ENCODE peak calls at places on chromosomes 2 and 18, in five cellular contexts. One of them, this sample, is unnamed.

GRCh38 chr2:118224888-118225264 is 136.6 kb downstream of the INSIG2 start:
- DNase-seq in keratinocyte: no peak
- DNase-seq in Karpas-422: no peak
- DNase-seq in MM.1S: no peak
- DNase-seq in IMR-90: no peak
- DNase-seq in this sample: no peak

GRCh38 chr2:62071126-62071598 is 124.8 kb upstream of the B3GNT2 start:
- DNase-seq in keratinocyte: no peak
- DNase-seq in IMR-90: no peak
- DNase-seq in MM.1S: no peak
- DNase-seq in Karpas-422: no peak
- DNase-seq in this sample: no peak

GRCh38 chr2:173708757-173709156 is 256.4 kb downstream of the SP3 start:
- DNase-seq in keratinocyte: no peak
- DNase-seq in IMR-90: peak
- DNase-seq in MM.1S: no peak
- DNase-seq in Karpas-422: no peak
- DNase-seq in this sample: no peak

GRCh38 chr2:109335586-109336266 is 206.7 kb downstream of the SH3RF3 start:
- DNase-seq in keratinocyte: no peak
- DNase-seq in Karpas-422: no peak
- DNase-seq in MM.1S: peak
- DNase-seq in IMR-90: peak
- DNase-seq in this sample: peak

GRCh38 chr18:45830917-45831316 is 5.4 kb downstream of the SIGLEC15 start:
- DNase-seq in IMR-90: no peak
- DNase-seq in Karpas-422: no peak
- DNase-seq in MM.1S: no peak
- DNase-seq in keratinocyte: no peak
- DNase-seq in this sample: no peak

GRCh38 chr2:241775223-241776177 is 1.1 kb upstream of the GAL3ST2 start:
- DNase-seq in Karpas-422: no peak
- DNase-seq in IMR-90: no peak
- DNase-seq in keratinocyte: no peak
- DNase-seq in MM.1S: no peak
- DNase-seq in this sample: peak

GRCh38 chr18:58952871-58953270 is 88.2 kb downstream of the ZNF532 start:
- DNase-seq in keratinocyte: no peak
- DNase-seq in Karpas-422: no peak
- DNase-seq in IMR-90: no peak
- DNase-seq in MM.1S: no peak
- DNase-seq in this sample: no peak

GRCh38 chr2:67952066-67952465 is 110.7 kb downstream of the C1D start:
- DNase-seq in IMR-90: no peak
- DNase-seq in keratinocyte: no peak
- DNase-seq in MM.1S: peak
- DNase-seq in Karpas-422: no peak
- DNase-seq in this sample: no peak

GRCh38 chr2:18046558-18046957 is 168.1 kb downstream of the KCNS3 start:
- DNase-seq in IMR-90: peak
- DNase-seq in keratinocyte: no peak
- DNase-seq in Karpas-422: no peak
- DNase-seq in MM.1S: no peak
- DNase-seq in this sample: no peak

GRCh38 chr2:43161650-43162542 is 64.5 kb downstream of the ZFP36L2 start:
- DNase-seq in IMR-90: no peak
- DNase-seq in MM.1S: no peak
- DNase-seq in keratinocyte: no peak
- DNase-seq in Karpas-422: no peak
- DNase-seq in this sample: no peak

GRCh38 chr2:160308915-160309314 is 108.8 kb upstream of the ITGB6 start:
- DNase-seq in keratinocyte: peak
- DNase-seq in IMR-90: peak
- DNase-seq in Karpas-422: no peak
- DNase-seq in MM.1S: no peak
- DNase-seq in this sample: no peak

GRCh38 chr2:112680666-112681101 is 34.9 kb downstream of the SLC20A1 start:
- DNase-seq in Karpas-422: no peak
- DNase-seq in MM.1S: no peak
- DNase-seq in IMR-90: no peak
- DNase-seq in keratinocyte: no peak
- DNase-seq in this sample: no peak

GRCh38 chr2:115163572-115163971 is 721.1 kb downstream of the DPP10 start:
- DNase-seq in Karpas-422: no peak
- DNase-seq in MM.1S: no peak
- DNase-seq in IMR-90: no peak
- DNase-seq in keratinocyte: no peak
- DNase-seq in this sample: no peak

GRCh38 chr2:96143231-96143847 is 1.9 kb downstream of the DUSP2 start:
- DNase-seq in MM.1S: no peak
- DNase-seq in keratinocyte: no peak
- DNase-seq in Karpas-422: no peak
- DNase-seq in IMR-90: no peak
- DNase-seq in this sample: no peak

GRCh38 chr2:225581906-225582305 is 182.4 kb downstream of the NYAP2 start:
- DNase-seq in Karpas-422: no peak
- DNase-seq in IMR-90: no peak
- DNase-seq in MM.1S: no peak
- DNase-seq in keratinocyte: no peak
- DNase-seq in this sample: no peak

GRCh38 chr2:84022810-84023431 is 436.2 kb downstream of the SUCLG1 start:
- DNase-seq in MM.1S: peak
- DNase-seq in IMR-90: peak
- DNase-seq in Karpas-422: peak
- DNase-seq in keratinocyte: peak
- DNase-seq in this sample: peak

GRCh38 chr2:237601453-237602116 is 11.1 kb upstream of the RAB17 start:
- DNase-seq in IMR-90: no peak
- DNase-seq in keratinocyte: no peak
- DNase-seq in Karpas-422: no peak
- DNase-seq in MM.1S: no peak
- DNase-seq in this sample: no peak

GRCh38 chr2:81412681-81413080 is 1108.1 kb upstream of the LRRTM1 start:
- DNase-seq in MM.1S: no peak
- DNase-seq in Karpas-422: no peak
- DNase-seq in IMR-90: no peak
- DNase-seq in keratinocyte: no peak
- DNase-seq in this sample: no peak

GRCh38 chr18:65938592-65939372 is 188.0 kb downstream of the CDH7 start:
- DNase-seq in Karpas-422: peak
- DNase-seq in keratinocyte: no peak
- DNase-seq in IMR-90: no peak
- DNase-seq in MM.1S: peak
- DNase-seq in this sample: peak

GRCh38 chr2:47264686-47265085 is 109.6 kb upstream of the STPG4 start:
- DNase-seq in keratinocyte: no peak
- DNase-seq in Karpas-422: no peak
- DNase-seq in MM.1S: no peak
- DNase-seq in IMR-90: no peak
- DNase-seq in this sample: no peak

GRCh38 chr2:124267821-124268220 is 242.7 kb downstream of the CNTNAP5 start:
- DNase-seq in keratinocyte: no peak
- DNase-seq in MM.1S: no peak
- DNase-seq in IMR-90: peak
- DNase-seq in Karpas-422: peak
- DNase-seq in this sample: no peak

GRCh38 chr18:32893915-32894314 is 121.1 kb upstream of the KLHL14 start:
- DNase-seq in MM.1S: no peak
- DNase-seq in keratinocyte: no peak
- DNase-seq in IMR-90: no peak
- DNase-seq in Karpas-422: peak
- DNase-seq in this sample: no peak

GRCh38 chr18:62950246-62950645 is 234.9 kb downstream of the PHLPP1 start:
- DNase-seq in MM.1S: no peak
- DNase-seq in Karpas-422: no peak
- DNase-seq in keratinocyte: no peak
- DNase-seq in IMR-90: no peak
- DNase-seq in this sample: no peak

GRCh38 chr18:10194592-10194991 is 259.8 kb upstream of the APCDD1 start:
- DNase-seq in Karpas-422: peak
- DNase-seq in keratinocyte: no peak
- DNase-seq in MM.1S: no peak
- DNase-seq in IMR-90: no peak
- DNase-seq in this sample: no peak

GRCh38 chr2:179711375-179711774 is 150.0 kb downstream of the ZNF385B start:
- DNase-seq in keratinocyte: peak
- DNase-seq in MM.1S: no peak
- DNase-seq in Karpas-422: no peak
- DNase-seq in IMR-90: no peak
- DNase-seq in this sample: no peak

GRCh38 chr2:235577404-235578330 is 83.8 kb downstream of the AGAP1 start:
- DNase-seq in MM.1S: no peak
- DNase-seq in IMR-90: peak
- DNase-seq in keratinocyte: no peak
- DNase-seq in Karpas-422: no peak
- DNase-seq in this sample: no peak

GRCh38 chr2:236879416-236879963 is 206.2 kb upstream of the COPS8 start:
- DNase-seq in MM.1S: no peak
- DNase-seq in keratinocyte: no peak
- DNase-seq in Karpas-422: no peak
- DNase-seq in IMR-90: no peak
- DNase-seq in this sample: no peak

GRCh38 chr2:132668986-132669853 is 785 bp downstream of the LYPD1 start:
- DNase-seq in IMR-90: no peak
- DNase-seq in Karpas-422: no peak
- DNase-seq in keratinocyte: no peak
- DNase-seq in MM.1S: no peak
- DNase-seq in this sample: no peak
- H2AFZ ChIP-seq in IMR-90: peak
- H2AFZ ChIP-seq in Karpas-422: no peak
- H2AFZ ChIP-seq in keratinocyte: no peak
- H2AFZ ChIP-seq in MM.1S: no peak
- H2AFZ ChIP-seq in this sample: no peak

GRCh38 chr2:190528521-190529001 is 6.0 kb downstream of the NEMP2 start:
- DNase-seq in Karpas-422: peak
- DNase-seq in MM.1S: no peak
- DNase-seq in keratinocyte: no peak
- DNase-seq in IMR-90: peak
- DNase-seq in this sample: no peak

GRCh38 chr2:190526105-190526708 is 8.3 kb downstream of the NEMP2 start:
- DNase-seq in IMR-90: no peak
- DNase-seq in MM.1S: no peak
- DNase-seq in Karpas-422: no peak
- DNase-seq in keratinocyte: no peak
- DNase-seq in this sample: no peak

GRCh38 chr2:190524928-190525327 is 9.6 kb downstream of the NEMP2 start:
- DNase-seq in MM.1S: no peak
- DNase-seq in keratinocyte: no peak
- DNase-seq in Karpas-422: no peak
- DNase-seq in IMR-90: no peak
- DNase-seq in this sample: no peak

GRCh38 chr2:190529486-190530104 is 4.9 kb downstream of the NEMP2 start:
- DNase-seq in IMR-90: peak
- DNase-seq in MM.1S: no peak
- DNase-seq in Karpas-422: no peak
- DNase-seq in keratinocyte: no peak
- DNase-seq in this sample: no peak

GRCh38 chr2:190527214-190527613 is 7.3 kb downstream of the NEMP2 start:
- DNase-seq in Karpas-422: no peak
- DNase-seq in IMR-90: no peak
- DNase-seq in MM.1S: no peak
- DNase-seq in keratinocyte: no peak
- DNase-seq in this sample: no peak
- H2AFZ ChIP-seq in Karpas-422: no peak
- H2AFZ ChIP-seq in IMR-90: no peak
- H2AFZ ChIP-seq in MM.1S: no peak
- H2AFZ ChIP-seq in keratinocyte: no peak
- H2AFZ ChIP-seq in this sample: no peak

GRCh38 chr2:176098366-176099158 is 1.0 kb upstream of the HOXD12 start:
- DNase-seq in MM.1S: no peak
- DNase-seq in keratinocyte: no peak
- DNase-seq in Karpas-422: no peak
- DNase-seq in IMR-90: no peak
- DNase-seq in this sample: no peak
- H2AFZ ChIP-seq in MM.1S: peak
- H2AFZ ChIP-seq in keratinocyte: no peak
- H2AFZ ChIP-seq in Karpas-422: no peak
- H2AFZ ChIP-seq in IMR-90: no peak
- H2AFZ ChIP-seq in this sample: peak

GRCh38 chr18:48828201-48828580 is 122.6 kb downstream of the SMAD7 start:
- DNase-seq in IMR-90: no peak
- DNase-seq in Karpas-422: no peak
- DNase-seq in MM.1S: no peak
- DNase-seq in keratinocyte: no peak
- DNase-seq in this sample: no peak
- H2AFZ ChIP-seq in IMR-90: no peak
- H2AFZ ChIP-seq in Karpas-422: no peak
- H2AFZ ChIP-seq in MM.1S: no peak
- H2AFZ ChIP-seq in keratinocyte: no peak
- H2AFZ ChIP-seq in this sample: no peak

GRCh38 chr2:70936165-70936978 is 672 bp downstream of the ATP6V1B1 start:
- DNase-seq in keratinocyte: no peak
- DNase-seq in IMR-90: no peak
- DNase-seq in MM.1S: no peak
- DNase-seq in Karpas-422: no peak
- DNase-seq in this sample: no peak
- H2AFZ ChIP-seq in keratinocyte: no peak
- H2AFZ ChIP-seq in IMR-90: peak
- H2AFZ ChIP-seq in MM.1S: no peak
- H2AFZ ChIP-seq in Karpas-422: no peak
- H2AFZ ChIP-seq in this sample: no peak

DNA sequence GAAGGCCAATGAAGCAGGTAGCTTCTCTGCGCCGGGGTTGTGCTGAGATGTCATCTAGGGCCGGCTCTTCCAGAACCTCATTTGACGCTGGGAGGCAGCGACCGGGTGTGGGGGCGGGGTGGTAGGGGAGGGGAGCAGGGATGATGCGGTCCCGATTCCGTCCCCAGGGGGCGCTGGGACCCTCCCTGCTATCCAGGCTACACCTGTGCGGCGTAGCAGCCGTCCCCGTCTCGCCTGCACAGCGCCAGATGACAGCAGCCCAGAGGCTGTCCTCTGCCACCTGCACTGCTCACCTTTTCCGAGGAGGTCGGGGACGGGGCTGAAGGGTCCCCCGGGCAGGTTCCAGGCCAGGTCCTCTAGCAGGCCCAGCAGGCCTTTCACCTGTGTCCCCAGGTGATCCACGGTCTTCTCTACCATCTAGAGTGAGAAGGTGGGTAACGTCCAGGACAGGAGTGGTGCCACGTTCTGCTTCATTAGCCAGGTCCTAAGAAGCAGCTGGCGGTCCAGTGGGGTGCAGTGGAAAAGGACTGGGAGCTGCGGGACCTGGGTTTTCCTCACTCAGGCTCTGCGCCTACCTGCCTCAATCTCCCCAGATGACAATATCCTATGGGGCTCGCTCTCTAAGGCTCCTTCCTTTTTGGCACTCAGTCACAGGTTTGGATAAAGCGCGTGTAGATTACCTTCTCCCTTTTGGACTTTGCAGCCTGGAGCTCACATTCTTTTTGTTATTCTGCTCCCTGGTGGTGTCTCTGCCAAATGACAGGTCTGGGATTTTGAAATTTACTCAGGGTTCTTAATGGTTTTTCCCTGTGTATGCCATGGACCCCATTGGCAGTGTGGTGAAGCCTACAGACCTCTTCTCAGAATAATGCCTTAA is 56.0 kb upstream of the RAB6C start:
- DNase-seq in Karpas-422: peak
- DNase-seq in keratinocyte: no peak
- DNase-seq in MM.1S: peak
- DNase-seq in IMR-90: peak
- DNase-seq in this sample: peak
- H2AFZ ChIP-seq in Karpas-422: no peak
- H2AFZ ChIP-seq in keratinocyte: no peak
- H2AFZ ChIP-seq in MM.1S: peak
- H2AFZ ChIP-seq in IMR-90: peak
- H2AFZ ChIP-seq in this sample: no peak